ENCODE peak calls at places on chromosome 14, in ten cellular contexts. W, B, O, S, Z, J, C, V, M and X are unnamed samples.

GRCh38 chr14:48382961-48383360 is 707.6 kb upstream of the MDGA2 start:
- DNase-seq in W (no peak), B (no peak), O (no peak), S (no peak), Z (no peak), J (no peak), C (no peak), V (no peak), M (no peak), X (no peak)

GRCh38 chr14:54671537-54671936 is 104.6 kb downstream of the SAMD4A start:
- DNase-seq in W (no peak), B (no peak), O (no peak), S (no peak), Z (peak), J (no peak), C (no peak), V (no peak), M (no peak), X (no peak)

GRCh38 chr14:72060917-72061316 is 128.7 kb downstream of the RGS6 start:
- DNase-seq in W (no peak), B (no peak), O (no peak), S (no peak), Z (no peak), J (no peak), C (no peak), V (no peak), M (no peak), X (no peak)

GRCh38 chr14:77467801-77468200 is 9.9 kb downstream of the AHSA1 start:
- DNase-seq in W (no peak), B (no peak), O (no peak), S (no peak), Z (no peak), J (no peak), C (no peak), V (no peak), M (no peak), X (no peak)

GRCh38 chr14:59314019-59314608 is 125.6 kb downstream of the DAAM1 start:
- DNase-seq in W (no peak), B (no peak), O (no peak), S (no peak), Z (no peak), J (no peak), C (no peak), V (no peak), M (no peak), X (no peak)

GRCh38 chr14:104081951-104082464 is 3.5 kb upstream of the ASPG start:
- DNase-seq in W (no peak), B (no peak), O (no peak), S (no peak), Z (no peak), J (no peak), C (no peak), V (no peak), M (no peak), X (no peak)

GRCh38 chr14:20332386-20332945 is 613 bp downstream of the CCNB1IP1 start:
- DNase-seq in W (peak), B (no peak), O (peak), S (peak), Z (no peak), J (no peak), C (no peak), V (no peak), M (no peak), X (no peak)

GRCh38 chr14:70822706-70823185 is 13.4 kb upstream of the MAP3K9 start:
- DNase-seq in W (peak), B (peak), O (peak), S (peak), Z (peak), J (no peak), C (no peak), V (peak), M (peak), X (peak)

GRCh38 chr14:25032092-25032784 is 17.7 kb downstream of the STXBP6 start:
- DNase-seq in W (no peak), B (no peak), O (no peak), S (peak), Z (no peak), J (peak), C (no peak), V (peak), M (no peak), X (no peak)

GRCh38 chr14:67704484-67705089 is 2.9 kb downstream of the RDH12 start:
- DNase-seq in W (peak), B (peak), O (peak), S (peak), Z (peak), J (peak), C (no peak), V (peak), M (peak), X (peak)

GRCh38 chr14:68390731-68391130 is 402.1 kb downstream of the ZFP36L1 start:
- DNase-seq in W (no peak), B (no peak), O (no peak), S (no peak), Z (no peak), J (no peak), C (no peak), V (no peak), M (no peak), X (no peak)

GRCh38 chr14:64721391-64721791 is 17.2 kb downstream of the PLEKHG3 start:
- DNase-seq in W (peak), B (no peak), O (peak), S (peak), Z (no peak), J (no peak), C (no peak), V (no peak), M (no peak), X (no peak)

GRCh38 chr14:74592476-74593191 is 19.4 kb downstream of the LTBP2 start:
- DNase-seq in W (no peak), B (no peak), O (no peak), S (no peak), Z (no peak), J (no peak), C (no peak), V (no peak), M (no peak), X (no peak)

GRCh38 chr14:70188608-70189540 is at the start of gene SLC8A3:
- DNase-seq in W (peak), B (peak), O (peak), S (peak), Z (peak), J (no peak), C (peak), V (peak), M (peak), X (peak)

GRCh38 chr14:67432088-67432564 is 20.2 kb upstream of the PLEK2 start:
- DNase-seq in W (no peak), B (no peak), O (peak), S (no peak), Z (no peak), J (no peak), C (no peak), V (no peak), M (no peak), X (no peak)

GRCh38 chr14:104687601-104688504 is 1.6 kb upstream of the INF2 start:
- DNase-seq in W (peak), B (no peak), O (peak), S (peak), Z (no peak), J (no peak), C (no peak), V (peak), M (peak), X (no peak)

GRCh38 chr14:97361181-97361580 is 564.0 kb downstream of the VRK1 start:
- DNase-seq in W (no peak), B (no peak), O (no peak), S (no peak), Z (no peak), J (no peak), C (no peak), V (no peak), M (no peak), X (no peak)

GRCh38 chr14:102015045-102015685 is 50.8 kb downstream of the DYNC1H1 start:
- DNase-seq in W (no peak), B (no peak), O (no peak), S (no peak), Z (no peak), J (no peak), C (no peak), V (no peak), M (no peak), X (no peak)

GRCh38 chr14:76672123-76672522 is 89.1 kb upstream of the VASH1 start:
- DNase-seq in W (no peak), B (no peak), O (no peak), S (no peak), Z (no peak), J (no peak), C (no peak), V (no peak), M (no peak), X (no peak)

GRCh38 chr14:75067212-75067611 is 2.2 kb upstream of the ZC2HC1C start:
- DNase-seq in W (no peak), B (no peak), O (no peak), S (no peak), Z (no peak), J (no peak), C (no peak), V (no peak), M (no peak), X (no peak)

GRCh38 chr14:74604896-74605295 is 7.1 kb downstream of the LTBP2 start:
- DNase-seq in W (no peak), B (no peak), O (peak), S (no peak), Z (no peak), J (no peak), C (no peak), V (no peak), M (no peak), X (no peak)

GRCh38 chr14:98062083-98062482 is 1209.9 kb downstream of the BCL11B start:
- DNase-seq in W (no peak), B (no peak), O (no peak), S (no peak), Z (no peak), J (no peak), C (no peak), V (no peak), M (no peak), X (no peak)

GRCh38 chr14:55118761-55119160 is 10.3 kb upstream of the LGALS3 start:
- DNase-seq in W (no peak), B (no peak), O (no peak), S (no peak), Z (no peak), J (no peak), C (no peak), V (no peak), M (no peak), X (no peak)

GRCh38 chr14:59225281-59225680 is 36.8 kb downstream of the DAAM1 start:
- DNase-seq in W (no peak), B (no peak), O (no peak), S (no peak), Z (no peak), J (no peak), C (no peak), V (no peak), M (no peak), X (no peak)

GRCh38 chr14:96362071-96362964 is 823 bp downstream of the ATG2B start:
- DNase-seq in W (peak), B (no peak), O (peak), S (peak), Z (no peak), J (peak), C (peak), V (peak), M (peak), X (peak)

GRCh38 chr14:72559227-72559626 is 334.7 kb downstream of the DPF3 start:
- DNase-seq in W (no peak), B (no peak), O (peak), S (no peak), Z (no peak), J (no peak), C (no peak), V (no peak), M (no peak), X (no peak)

GRCh38 chr14:64823305-64823985 is 56.3 kb downstream of the SPTB start:
- DNase-seq in W (peak), B (peak), O (peak), S (peak), Z (peak), J (peak), C (peak), V (peak), M (peak), X (peak)

GRCh38 chr14:68862954-68863594 is 70.2 kb upstream of the ZFP36L1 start:
- DNase-seq in W (peak), B (peak), O (peak), S (peak), Z (peak), J (peak), C (peak), V (peak), M (peak), X (peak)

GRCh38 chr14:100027771-100028490 is 37.3 kb upstream of the EVL start:
- DNase-seq in W (no peak), B (no peak), O (peak), S (no peak), Z (no peak), J (no peak), C (no peak), V (no peak), M (no peak), X (no peak)

GRCh38 chr14:83164016-83164415 is 1630.4 kb upstream of the SEL1L start:
- DNase-seq in W (peak), B (no peak), O (peak), S (no peak), Z (no peak), J (no peak), C (no peak), V (no peak), M (no peak), X (no peak)

GRCh38 chr14:88166616-88167015 is 156.5 kb downstream of the KCNK10 start:
- DNase-seq in W (no peak), B (no peak), O (peak), S (no peak), Z (no peak), J (no peak), C (no peak), V (peak), M (peak), X (no peak)

GRCh38 chr14:41805633-41806032 is 199.0 kb downstream of the LRFN5 start:
- DNase-seq in W (no peak), B (no peak), O (no peak), S (no peak), Z (no peak), J (no peak), C (no peak), V (no peak), M (no peak), X (no peak)

GRCh38 chr14:50542941-50543418 is 10.6 kb upstream of the MAP4K5 start:
- DNase-seq in W (peak), B (peak), O (peak), S (peak), Z (peak), J (peak), C (no peak), V (peak), M (peak), X (peak)

GRCh38 chr14:68458840-68459469 is 333.9 kb downstream of the ZFP36L1 start:
- DNase-seq in W (peak), B (no peak), O (peak), S (no peak), Z (peak), J (no peak), C (no peak), V (peak), M (peak), X (no peak)

GRCh38 chr14:32055175-32055574 is 21.9 kb upstream of the ARHGAP5 start:
- DNase-seq in W (no peak), B (no peak), O (no peak), S (no peak), Z (no peak), J (no peak), C (no peak), V (no peak), M (no peak), X (no peak)

GRCh38 chr14:66117600-66117999 is 368.6 kb upstream of the CCDC196 start:
- DNase-seq in W (peak), B (no peak), O (peak), S (no peak), Z (no peak), J (no peak), C (no peak), V (peak), M (peak), X (no peak)

GRCh38 chr14:92984896-92985295 is 61.9 kb downstream of the CHGA start:
- DNase-seq in W (no peak), B (no peak), O (no peak), S (peak), Z (no peak), J (no peak), C (no peak), V (no peak), M (no peak), X (no peak)

GRCh38 chr14:92982941-92983340 is 60.0 kb downstream of the CHGA start:
- DNase-seq in W (no peak), B (no peak), O (no peak), S (no peak), Z (no peak), J (no peak), C (no peak), V (no peak), M (no peak), X (no peak)

GRCh38 chr14:92985521-92985920 is 62.6 kb downstream of the CHGA start:
- DNase-seq in W (no peak), B (no peak), O (no peak), S (no peak), Z (no peak), J (no peak), C (no peak), V (no peak), M (no peak), X (no peak)

GRCh38 chr14:92986254-92987147 is 63.6 kb downstream of the CHGA start:
- DNase-seq in W (peak), B (no peak), O (peak), S (peak), Z (no peak), J (no peak), C (no peak), V (peak), M (peak), X (no peak)

GRCh38 chr14:92984082-92984788 is 61.3 kb downstream of the CHGA start:
- DNase-seq in W (no peak), B (no peak), O (no peak), S (no peak), Z (no peak), J (no peak), C (no peak), V (no peak), M (no peak), X (no peak)
- TF ChIP-seq CTCF in W (no peak), B (no peak), O (no peak), S (no peak), Z (no peak), J (no peak), C (no peak), V (no peak), M (no peak), X (no peak)

GRCh38 chr14:29486132-29486531 is 441.5 kb downstream of the PRKD1 start:
- DNase-seq in W (no peak), B (no peak), O (peak), S (no peak), Z (no peak), J (no peak), C (no peak), V (no peak), M (no peak), X (no peak)
- TF ChIP-seq CTCF in W (no peak), B (no peak), O (peak), S (no peak), Z (no peak), J (no peak), C (no peak), V (no peak), M (no peak), X (no peak)

GRCh38 chr14:92690171-92691011 is 58.0 kb downstream of the LGMN start:
- DNase-seq in W (peak), B (no peak), O (peak), S (peak), Z (peak), J (peak), C (no peak), V (peak), M (peak), X (no peak)
- TF ChIP-seq CTCF in W (peak), B (peak), O (peak), S (peak), Z (peak), J (peak), C (no peak), V (peak), M (peak), X (peak)

DNA sequence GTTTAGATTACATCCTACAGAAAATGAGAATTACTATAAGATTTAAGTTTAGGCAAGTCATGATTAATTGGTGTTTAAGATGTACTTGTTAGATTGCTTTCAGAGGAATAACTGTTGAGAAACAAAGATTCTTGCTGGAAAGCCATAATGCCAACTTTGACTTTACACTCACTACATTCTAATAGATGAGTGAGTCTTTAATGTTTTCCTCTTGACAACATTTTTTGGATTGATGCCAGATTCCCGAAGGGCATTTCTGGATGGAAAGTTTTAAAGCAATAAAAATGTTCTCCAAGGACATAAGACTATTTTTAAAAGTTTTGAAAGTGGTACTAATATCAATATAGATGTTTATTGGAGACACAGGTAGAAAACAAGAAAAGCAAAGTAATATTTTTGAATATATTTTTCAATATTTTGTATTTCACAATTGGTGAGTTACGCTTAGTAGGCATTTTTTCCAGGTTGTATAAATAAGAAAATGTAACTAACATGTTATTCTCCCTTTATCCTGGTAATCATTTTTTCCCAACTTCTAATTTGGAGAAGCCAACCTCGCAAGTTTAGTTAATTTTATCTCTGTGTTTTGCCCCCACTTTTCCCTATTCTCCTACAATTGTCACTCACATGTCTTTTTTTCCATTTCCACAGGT is 307.3 kb downstream of the CEP128 start:
- DNase-seq in W (peak), B (no peak), O (peak), S (no peak), Z (no peak), J (no peak), C (no peak), V (no peak), M (no peak), X (no peak)
- TF ChIP-seq CTCF in W (no peak), B (no peak), O (no peak), S (no peak), Z (no peak), J (no peak), C (no peak), V (no peak), M (no peak), X (no peak)